ENCODE peak calls at places on chromosome 13, in four cellular contexts. One of them, this sample, is unnamed.
A peak's percentile ranks its signal among the peaks of the same experiment; 100 is the strongest.

GRCh38 chr13:47256618-47257017 is 359.8 kb upstream of the HTR2A start:
- DNase-seq in AML-193: no peak
- DNase-seq in ovary: no peak
- DNase-seq in heart right ventricle: no peak
- DNase-seq in this sample: no peak

GRCh38 chr13:30111810-30112209 is 195.5 kb downstream of the KATNAL1 start:
- DNase-seq in AML-193: peak; percentile 21
- DNase-seq in heart right ventricle: no peak
- DNase-seq in ovary: no peak
- DNase-seq in this sample: no peak

GRCh38 chr13:27034678-27035111 is 136.9 kb downstream of the USP12 start:
- DNase-seq in ovary: no peak
- DNase-seq in AML-193: no peak
- DNase-seq in heart right ventricle: no peak
- DNase-seq in this sample: no peak

GRCh38 chr13:113153810-113154748 is 4.4 kb upstream of the PROZ start:
- DNase-seq in ovary: peak; percentile 87
- DNase-seq in AML-193: peak; percentile 56
- DNase-seq in heart right ventricle: peak; percentile 86
- DNase-seq in this sample: peak; percentile 89

GRCh38 chr13:106376411-106377112 is 158.9 kb downstream of the EFNB2 start:
- DNase-seq in heart right ventricle: no peak
- DNase-seq in AML-193: no peak
- DNase-seq in ovary: no peak
- DNase-seq in this sample: no peak

GRCh38 chr13:111406636-111407035 is 86.2 kb downstream of the TEX29 start:
- DNase-seq in ovary: no peak
- DNase-seq in AML-193: no peak
- DNase-seq in heart right ventricle: no peak
- DNase-seq in this sample: no peak

GRCh38 chr13:113034451-113035208 is 65.6 kb downstream of the MCF2L start:
- DNase-seq in heart right ventricle: peak; percentile 32
- DNase-seq in ovary: peak; percentile 73
- DNase-seq in AML-193: no peak
- DNase-seq in this sample: peak; percentile 47

GRCh38 chr13:52852444-52852843 is 4.0 kb upstream of the PCDH8 start:
- DNase-seq in AML-193: no peak
- DNase-seq in heart right ventricle: no peak
- DNase-seq in ovary: no peak
- DNase-seq in this sample: no peak

GRCh38 chr13:99626461-99627082 is 125.3 kb downstream of the TM9SF2 start:
- DNase-seq in heart right ventricle: no peak
- DNase-seq in ovary: no peak
- DNase-seq in AML-193: no peak
- DNase-seq in this sample: peak; percentile 41

GRCh38 chr13:95426631-95427030 is 125.4 kb upstream of the ABCC4 start:
- DNase-seq in ovary: no peak
- DNase-seq in heart right ventricle: no peak
- DNase-seq in AML-193: no peak
- DNase-seq in this sample: no peak

GRCh38 chr13:110756268-110756667 is 42.8 kb downstream of the ING1 start:
- DNase-seq in AML-193: no peak
- DNase-seq in heart right ventricle: no peak
- DNase-seq in ovary: no peak
- DNase-seq in this sample: no peak

GRCh38 chr13:51923983-51924539 is 62.3 kb downstream of the CCDC70 start:
- DNase-seq in heart right ventricle: no peak
- DNase-seq in AML-193: peak; percentile 17
- DNase-seq in ovary: no peak
- DNase-seq in this sample: no peak

GRCh38 chr13:48542581-48543341 is 9.9 kb upstream of the RCBTB2 start:
- DNase-seq in ovary: peak; percentile 68
- DNase-seq in heart right ventricle: peak; percentile 47
- DNase-seq in AML-193: no peak
- DNase-seq in this sample: peak; percentile 78

GRCh38 chr13:113410472-113411201 is 42.7 kb downstream of the ADPRHL1 start:
- DNase-seq in heart right ventricle: no peak
- DNase-seq in AML-193: no peak
- DNase-seq in ovary: no peak
- DNase-seq in this sample: peak; percentile 61

This sample was measured in tibial artery.